ENCODE peak calls at places on chromosomes 13 and 19, in eight cellular contexts. N, Y, C, Z, J, P, X and B are unnamed samples.

GRCh38 chr19:33133438-33134031 is 1.6 kb downstream of the WDR88 start:
- DNase-seq in X (no peak), J (no peak), Y (peak), N (no peak), Z (peak), P (no peak), C (peak), B (peak)

GRCh38 chr19:45592366-45592765 is 7.8 kb upstream of the OPA3 start:
- DNase-seq in X (no peak), C (no peak), P (peak), J (no peak), Z (no peak), N (no peak), Y (no peak), B (no peak)

GRCh38 chr19:16078311-16078758 is 2.0 kb downstream of the TPM4 start:
- DNase-seq in X (peak), C (no peak), Y (no peak), J (no peak), Z (no peak), P (no peak), N (no peak), B (no peak)

GRCh38 chr19:11355160-11356073 is at the start of gene PLPPR2:
- DNase-seq in Y (peak), C (peak), J (peak), X (peak), P (peak), N (peak), Z (peak), B (peak)

GRCh38 chr19:17255150-17255621 is 9.4 kb downstream of the USHBP1 start:
- DNase-seq in C (peak), Y (no peak), Z (peak), J (no peak), N (no peak), X (no peak), P (no peak), B (peak)

GRCh38 chr13:48232420-48233096 is 448 bp upstream of the ITM2B start:
- DNase-seq in P (no peak), N (peak), C (peak), Z (no peak), X (no peak), J (no peak), Y (no peak), B (peak)

GRCh38 chr19:50568321-50569022 is at the start of gene LRRC4B:
- DNase-seq in P (no peak), Y (peak), X (no peak), Z (no peak), J (no peak), N (no peak), C (peak), B (peak)

GRCh38 chr19:5484398-5485285 is 29.4 kb downstream of the ZNRF4 start:
- DNase-seq in J (no peak), Y (peak), C (peak), P (no peak), N (no peak), X (no peak), Z (peak), B (peak)

GRCh38 chr13:27425151-27425917 is 915 bp downstream of the GTF3A start:
- DNase-seq in X (peak), C (no peak), N (no peak), Y (no peak), J (no peak), P (no peak), Z (no peak), B (no peak)

GRCh38 chr19:18817574-18817973 is 14.2 kb upstream of the UPF1 start:
- DNase-seq in J (no peak), X (no peak), C (no peak), P (no peak), Z (no peak), N (no peak), Y (no peak), B (no peak)

GRCh38 chr19:3768015-3768747 is 3.8 kb downstream of the RAX2 start:
- DNase-seq in C (peak), N (no peak), Z (no peak), Y (no peak), X (no peak), J (no peak), P (no peak), B (no peak)

GRCh38 chr19:33418461-33418860 is 45.0 kb downstream of the CEBPG start:
- DNase-seq in C (peak), Z (no peak), Y (no peak), P (no peak), J (no peak), N (no peak), X (no peak), B (no peak)

GRCh38 chr13:34926513-34926912 is 15.6 kb upstream of the NBEA start:
- DNase-seq in X (peak), N (peak), J (no peak), P (no peak), Z (no peak), Y (peak), C (no peak), B (no peak)

GRCh38 chr19:1102407-1103106 is 1.2 kb upstream of the GPX4 start:
- DNase-seq in C (no peak), N (no peak), J (peak), P (no peak), Z (no peak), Y (no peak), X (peak), B (no peak)

GRCh38 chr13:112634102-112634501 is 46.1 kb upstream of the TUBGCP3 start:
- DNase-seq in N (no peak), C (no peak), J (no peak), X (no peak), P (no peak), Z (no peak), Y (no peak), B (no peak)

GRCh38 chr13:106532111-106532929 is 3.1 kb downstream of the EFNB2 start:
- DNase-seq in Y (no peak), Z (no peak), X (peak), N (no peak), C (no peak), J (no peak), P (peak), B (no peak)

GRCh38 chr13:100668408-100668807 is 6.2 kb downstream of the TMTC4 start:
- DNase-seq in Z (no peak), X (no peak), P (no peak), N (no peak), J (no peak), Y (no peak), C (no peak), B (no peak)

GRCh38 chr19:7294571-7295212 is 478 bp upstream of the INSR start:
- DNase-seq in N (peak), P (peak), J (no peak), Y (peak), Z (peak), X (peak), C (peak), B (peak)

GRCh38 chr13:90757127-90757680 is 590.3 kb upstream of the MIR17HG start:
- DNase-seq in Y (no peak), X (no peak), C (no peak), P (no peak), N (no peak), Z (no peak), J (no peak), B (no peak)

GRCh38 chr19:19900574-19901444 is at the start of gene ZNF93:
- DNase-seq in X (peak), Z (peak), P (peak), Y (peak), C (peak), J (peak), N (peak), B (peak)

GRCh38 chr19:2616741-2617392 is 85.6 kb downstream of the GNG7 start:
- DNase-seq in N (peak), P (no peak), Z (no peak), X (no peak), C (peak), Y (no peak), J (no peak), B (no peak)

GRCh38 chr13:113182046-113182445 is 23.6 kb downstream of the PROZ start:
- DNase-seq in X (no peak), P (no peak), Z (no peak), C (no peak), Y (no peak), J (no peak), N (no peak), B (no peak)

GRCh38 chr19:6803036-6803404 is 30.5 kb downstream of the VAV1 start:
- DNase-seq in Z (no peak), N (no peak), P (no peak), Y (no peak), J (no peak), X (no peak), C (no peak), B (no peak)

GRCh38 chr19:344625-345319 is at the start of gene MIER2:
- DNase-seq in C (peak), Z (peak), J (peak), X (peak), P (peak), N (peak), Y (peak), B (peak)